ENCODE peak calls at places on chromosomes 13 and 19, in eight cellular contexts. J, U, Q, B, F, O, C and M are unnamed samples.

GRCh38 chr19:57664269-57665127 is 4.2 kb upstream of the ZSCAN4 start:
- DNase-seq in J (no peak), U (no peak), Q (peak; percentile 31), B (no peak), F (peak; percentile 65), O (no peak), C (no peak), M (peak; percentile 46)

GRCh38 chr19:39428309-39429112 is 7.2 kb downstream of the RPS16 start:
- DNase-seq in J (no peak), U (no peak), Q (peak; percentile 96), B (no peak), F (peak; percentile 70), O (no peak), C (peak; percentile 92), M (no peak)

GRCh38 chr13:45341799-45342584 is 1.0 kb upstream of the TPT1 start:
- DNase-seq in J (no peak), U (peak; percentile 58), Q (no peak), B (no peak), F (no peak), O (no peak), C (no peak), M (no peak)

GRCh38 chr19:18672606-18673337 is 10.7 kb upstream of the CRTC1 start:
- DNase-seq in J (no peak), U (no peak), Q (peak; percentile 50), B (no peak), F (no peak), O (no peak), C (no peak), M (no peak)

GRCh38 chr13:81051873-81052272 is 710.9 kb upstream of the SPRY2 start:
- DNase-seq in J (no peak), U (no peak), Q (no peak), B (no peak), F (no peak), O (no peak), C (no peak), M (no peak)

GRCh38 chr13:78102121-78102677 is 183.6 kb upstream of the EDNRB start:
- DNase-seq in J (no peak), U (no peak), Q (peak; percentile 52), B (peak; percentile 5), F (no peak), O (no peak), C (no peak), M (no peak)

GRCh38 chr19:6720369-6721112 is at the start of gene C3:
- DNase-seq in J (no peak), U (no peak), Q (peak; percentile 26), B (no peak), F (no peak), O (no peak), C (no peak), M (no peak)

GRCh38 chr13:28423010-28423409 is 71.9 kb downstream of the FLT1 start:
- DNase-seq in J (no peak), U (no peak), Q (no peak), B (peak; percentile 74), F (no peak), O (no peak), C (no peak), M (no peak)

GRCh38 chr19:927044-927706 is 1.3 kb downstream of the ARID3A start:
- DNase-seq in J (no peak), U (no peak), Q (no peak), B (no peak), F (no peak), O (no peak), C (no peak), M (no peak)

GRCh38 chr13:102470283-102470920 is 68.6 kb upstream of the FGF14 start:
- DNase-seq in J (no peak), U (no peak), Q (no peak), B (no peak), F (no peak), O (no peak), C (no peak), M (no peak)

GRCh38 chr13:97359181-97360057 is 74.5 kb upstream of the RAP2A start:
- DNase-seq in J (no peak), U (no peak), Q (peak; percentile 92), B (no peak), F (peak; percentile 46), O (no peak), C (no peak), M (peak; percentile 37)

GRCh38 chr19:38528931-38529330 is 88.8 kb downstream of the MAP4K1 start:
- DNase-seq in J (no peak), U (no peak), Q (no peak), B (no peak), F (no peak), O (no peak), C (no peak), M (no peak)

GRCh38 chr19:11137542-11138384 is 17.8 kb downstream of the SPC24 start:
- DNase-seq in J (no peak), U (peak; percentile 63), Q (peak; percentile 84), B (no peak), F (peak; percentile 82), O (no peak), C (no peak), M (peak; percentile 42)

GRCh38 chr13:19587635-19588300 is 26.4 kb upstream of the TPTE2 start:
- DNase-seq in J (no peak), U (no peak), Q (peak; percentile 52), B (no peak), F (no peak), O (no peak), C (peak; percentile 20), M (no peak)
- TF ChIP-seq CTCF in J (peak; percentile 30), U (no peak), Q (peak; percentile 51), B (peak; percentile 64), F (no peak), O (peak; percentile 39), C (peak; percentile 76), M (peak; percentile 24)

GRCh38 chr13:24271611-24272451 is 37.5 kb upstream of the C1QTNF9 start:
- DNase-seq in J (peak; percentile 41), U (no peak), Q (peak; percentile 76), B (peak; percentile 70), F (no peak), O (no peak), C (no peak), M (no peak)

GRCh38 chr13:24271231-24271610 is 38.2 kb upstream of the C1QTNF9 start:
- DNase-seq in J (no peak), U (no peak), Q (no peak), B (no peak), F (no peak), O (no peak), C (no peak), M (no peak)

GRCh38 chr13:24272452-24273161 is 36.8 kb upstream of the C1QTNF9 start:
- DNase-seq in J (no peak), U (no peak), Q (no peak), B (no peak), F (no peak), O (no peak), C (no peak), M (no peak)

GRCh38 chr13:24269803-24270202 is 39.6 kb upstream of the C1QTNF9 start:
- DNase-seq in J (no peak), U (no peak), Q (peak; percentile 60), B (no peak), F (no peak), O (no peak), C (no peak), M (no peak)

DNA sequence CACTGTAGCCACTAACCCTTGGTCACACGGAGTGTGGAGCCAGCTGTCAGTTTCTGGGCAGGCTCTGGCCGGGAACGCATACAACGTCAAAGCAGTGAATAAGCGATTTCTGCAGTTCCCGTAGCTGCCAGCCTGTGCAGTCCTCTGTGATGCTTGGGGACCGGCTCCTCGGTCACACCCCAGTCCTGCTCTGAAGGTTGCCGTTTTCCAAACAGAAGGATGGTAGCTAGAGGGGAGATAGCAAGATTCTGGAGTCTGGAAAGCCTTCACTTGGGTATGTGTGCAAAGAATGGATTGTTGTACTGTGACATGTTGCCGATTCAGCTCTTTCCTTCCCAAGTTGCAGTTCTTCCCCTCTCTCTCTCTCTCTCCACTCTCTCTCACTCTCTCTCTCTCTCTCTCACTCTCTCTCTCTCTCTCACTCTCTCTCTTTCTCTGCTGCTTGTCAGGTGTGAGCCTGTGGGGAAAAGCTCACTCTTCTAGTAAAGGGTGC is 38.7 kb upstream of the C1QTNF9 start:
- DNase-seq in J (no peak), U (no peak), Q (peak; percentile 47), B (peak; percentile 38), F (no peak), O (peak; percentile 9), C (no peak), M (no peak)
- TF ChIP-seq CTCF in J (no peak), U (no peak), Q (no peak), B (no peak), F (no peak), O (peak; percentile 35), C (no peak), M (no peak)

GRCh38 chr19:12791345-12792047 is at the start of gene JUNB:
- DNase-seq in J (peak; percentile 95), U (peak; percentile 88), Q (peak; percentile 96), B (peak; percentile 86), F (peak; percentile 95), O (peak; percentile 86), C (no peak), M (peak; percentile 83)
- TF ChIP-seq CTCF in J (no peak), U (peak; percentile 11), Q (no peak), B (peak; percentile 1), F (no peak), O (peak; percentile 32), C (no peak), M (no peak)

GRCh38 chr19:41850381-41850780 is 5.5 kb downstream of the DMRTC2 start:
- DNase-seq in J (no peak), U (no peak), Q (no peak), B (no peak), F (no peak), O (no peak), C (no peak), M (no peak)
- TF ChIP-seq CTCF in J (no peak), U (no peak), Q (no peak), B (no peak), F (no peak), O (no peak), C (no peak), M (no peak)

GRCh38 chr13:110813646-110814624 is 100.4 kb downstream of the ING1 start:
- DNase-seq in J (no peak), U (no peak), Q (no peak), B (no peak), F (no peak), O (no peak), C (no peak), M (no peak)
- TF ChIP-seq CTCF in J (no peak), U (no peak), Q (no peak), B (no peak), F (no peak), O (no peak), C (peak; percentile 4), M (peak; percentile 18)